ENCODE peak calls at places on chromosomes 3 and 15, in five cellular contexts. B, G, Y, U and F are unnamed samples.

GRCh38 chr15:68354923-68355322 is 77.0 kb downstream of the ITGA11 start:
- DNase-seq in Y (peak; percentile 11), U (no peak), B (peak; percentile 98), G (peak; percentile 73), F (no peak)

GRCh38 chr15:82146990-82147461 is 101.2 kb upstream of the MEX3B start:
- DNase-seq in U (no peak), G (peak; percentile 49), B (peak; percentile 90), Y (peak; percentile 5), F (no peak)

GRCh38 chr15:52206446-52206845 is 15.3 kb upstream of the GNB5 start:
- DNase-seq in U (no peak), B (no peak), G (no peak), Y (no peak), F (no peak)

GRCh38 chr15:92098869-92099268 is 245.4 kb downstream of the SLCO3A1 start:
- DNase-seq in B (no peak), U (no peak), G (no peak), Y (no peak), F (peak; percentile 49)

GRCh38 chr3:160953681-160954080 is 151.5 kb downstream of the B3GALNT1 start:
- DNase-seq in G (no peak), B (no peak), Y (no peak), U (no peak), F (no peak)

GRCh38 chr15:67501177-67501835 is 19.6 kb upstream of the C15orf61 start:
- DNase-seq in B (peak; percentile 54), U (no peak), G (peak; percentile 33), Y (peak; percentile 24), F (peak; percentile 38)

GRCh38 chr3:111732248-111732879 is 126.7 kb upstream of the PHLDB2 start:
- DNase-seq in U (no peak), G (peak; percentile 53), B (no peak), Y (peak; percentile 77), F (no peak)

GRCh38 chr3:68988740-68989139 is 24.7 kb downstream of the EOGT start:
- DNase-seq in Y (no peak), U (no peak), G (no peak), B (peak; percentile 95), F (no peak)

GRCh38 chr3:111808439-111808838 is 50.6 kb upstream of the PHLDB2 start:
- DNase-seq in U (no peak), Y (peak; percentile 29), G (peak; percentile 37), B (peak; percentile 27), F (no peak)

GRCh38 chr3:167466961-167467360 is 6.9 kb downstream of the SERPINI2 start:
- DNase-seq in G (no peak), U (no peak), Y (no peak), B (no peak), F (no peak)

DNA sequence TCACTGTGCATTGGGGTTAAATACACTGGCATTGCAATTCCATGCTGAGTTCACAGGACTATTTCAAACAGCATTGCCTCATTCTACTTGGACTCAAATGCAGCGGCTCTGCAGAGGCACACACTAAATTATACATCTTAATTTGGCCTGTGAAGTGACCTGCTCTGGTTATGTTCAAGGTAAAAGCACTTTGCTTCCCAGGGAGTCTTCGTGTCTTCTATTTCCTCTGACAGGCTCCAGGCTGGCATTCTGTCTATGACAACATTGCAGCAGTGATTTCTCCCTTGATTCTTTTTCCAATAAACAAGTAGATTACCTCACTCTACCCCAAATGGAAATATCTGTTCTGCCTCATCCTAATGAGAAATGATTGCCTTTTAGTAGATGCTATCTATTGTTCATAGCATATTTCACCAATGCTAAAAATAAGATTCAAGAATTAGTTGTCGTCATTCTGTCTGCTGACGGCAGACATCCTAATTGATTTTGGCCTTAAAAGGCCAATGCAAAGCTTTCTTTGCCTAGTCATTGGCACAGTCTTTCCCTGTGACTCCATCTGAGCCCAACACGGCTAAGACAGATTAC is 33.8 kb downstream of the FMN1 start:
- DNase-seq in G (no peak), B (no peak), Y (no peak), U (no peak), F (peak; percentile 69)
- TF ChIP-seq RFX5 in G (no peak), B (no peak), Y (no peak), U (no peak), F (no peak)

GRCh38 chr3:29940759-29941319 is 660.0 kb downstream of the RBMS3 start:
- DNase-seq in U (no peak), Y (no peak), G (no peak), B (no peak), F (no peak)

GRCh38 chr3:29936054-29936453 is 655.2 kb downstream of the RBMS3 start:
- DNase-seq in B (no peak), Y (no peak), U (no peak), G (no peak), F (no peak)

GRCh38 chr3:29932662-29933316 is 651.9 kb downstream of the RBMS3 start:
- DNase-seq in B (no peak), Y (no peak), U (no peak), G (no peak), F (no peak)

GRCh38 chr3:29936766-29937165 is 655.9 kb downstream of the RBMS3 start:
- DNase-seq in U (no peak), G (no peak), B (no peak), Y (no peak), F (no peak)

GRCh38 chr3:29937185-29937584 is 656.3 kb downstream of the RBMS3 start:
- DNase-seq in G (peak; percentile 15), U (no peak), B (peak; percentile 66), Y (no peak), F (no peak)
- TF ChIP-seq RFX5 in G (no peak), U (no peak), B (no peak), Y (no peak), F (no peak)

GRCh38 chr3:20742903-20743302 is 556.9 kb upstream of the SGO1 start:
- DNase-seq in B (no peak), U (no peak), G (no peak), Y (no peak), F (no peak)
- TF ChIP-seq RFX5 in B (no peak), U (no peak), G (no peak), Y (no peak), F (no peak)

GRCh38 chr3:28745436-28745835 is 396.8 kb upstream of the AZI2 start:
- DNase-seq in U (no peak), Y (no peak), G (no peak), B (no peak), F (no peak)
- TF ChIP-seq RFX5 in U (no peak), Y (no peak), G (no peak), B (no peak), F (no peak)

GRCh38 chr15:57388199-57388863 is 12.0 kb downstream of the CGNL1 start:
- DNase-seq in G (no peak), Y (no peak), U (no peak), B (no peak), F (no peak)
- TF ChIP-seq RFX5 in G (no peak), Y (no peak), U (no peak), B (no peak), F (no peak)